ENCODE peak calls at places on chromosomes 6 and 20, in six cellular contexts. One of them, this sample, is unnamed. For H4K20me1, the result is how much of the 10 kb centered on the place peaks cover.

GRCh38 chr6:36285187-36285612 is 15.3 kb downstream of the PNPLA1 start:
- DNase-seq in hepatocyte: no peak
- DNase-seq in PC-3: no peak
- DNase-seq in SK-N-SH: peak
- DNase-seq in neural progenitor cell: peak
- DNase-seq in MM.1S: no peak
- DNase-seq in this sample: no peak

GRCh38 chr20:37179671-37180524 is 550 bp upstream of the MROH8 start:
- DNase-seq in hepatocyte: peak
- DNase-seq in neural progenitor cell: no peak
- DNase-seq in MM.1S: no peak
- DNase-seq in SK-N-SH: no peak
- DNase-seq in PC-3: peak
- DNase-seq in this sample: peak

GRCh38 chr6:50791900-50792508 is 26.7 kb upstream of the TFAP2B start:
- DNase-seq in neural progenitor cell: peak
- DNase-seq in PC-3: peak
- DNase-seq in hepatocyte: peak
- DNase-seq in SK-N-SH: peak
- DNase-seq in MM.1S: peak
- DNase-seq in this sample: peak

GRCh38 chr20:47667531-47668312 is 117.6 kb downstream of the SULF2 start:
- DNase-seq in SK-N-SH: no peak
- DNase-seq in PC-3: no peak
- DNase-seq in MM.1S: no peak
- DNase-seq in neural progenitor cell: no peak
- DNase-seq in hepatocyte: no peak
- DNase-seq in this sample: no peak

GRCh38 chr6:5238336-5238735 is 22.4 kb downstream of the LYRM4 start:
- DNase-seq in SK-N-SH: no peak
- DNase-seq in neural progenitor cell: no peak
- DNase-seq in hepatocyte: no peak
- DNase-seq in PC-3: no peak
- DNase-seq in MM.1S: no peak
- DNase-seq in this sample: no peak

GRCh38 chr6:15382089-15382488 is 136.2 kb downstream of the JARID2 start:
- DNase-seq in SK-N-SH: no peak
- DNase-seq in neural progenitor cell: no peak
- DNase-seq in MM.1S: no peak
- DNase-seq in PC-3: no peak
- DNase-seq in hepatocyte: no peak
- DNase-seq in this sample: no peak

GRCh38 chr6:108750801-108751200 is 97.4 kb upstream of the ARMC2 start:
- DNase-seq in hepatocyte: no peak
- DNase-seq in SK-N-SH: no peak
- DNase-seq in PC-3: peak
- DNase-seq in MM.1S: no peak
- DNase-seq in neural progenitor cell: no peak
- DNase-seq in this sample: no peak

GRCh38 chr20:25487975-25488374 is 80.5 kb downstream of the GINS1 start:
- DNase-seq in hepatocyte: no peak
- DNase-seq in neural progenitor cell: no peak
- DNase-seq in MM.1S: no peak
- DNase-seq in SK-N-SH: no peak
- DNase-seq in PC-3: no peak
- DNase-seq in this sample: no peak

GRCh38 chr20:21521596-21522478 is 8.0 kb upstream of the NKX2-2 start:
- DNase-seq in MM.1S: no peak
- DNase-seq in hepatocyte: no peak
- DNase-seq in neural progenitor cell: peak
- DNase-seq in SK-N-SH: peak
- DNase-seq in PC-3: no peak
- DNase-seq in this sample: no peak

GRCh38 chr20:59955131-59955796 is 3.0 kb upstream of the CDH26 start:
- DNase-seq in neural progenitor cell: peak
- DNase-seq in SK-N-SH: no peak
- DNase-seq in PC-3: peak
- DNase-seq in hepatocyte: peak
- DNase-seq in MM.1S: peak
- DNase-seq in this sample: peak

GRCh38 chr6:43790031-43790430 is 20.0 kb downstream of the VEGFA start:
- DNase-seq in MM.1S: no peak
- DNase-seq in hepatocyte: peak
- DNase-seq in SK-N-SH: no peak
- DNase-seq in neural progenitor cell: no peak
- DNase-seq in PC-3: no peak
- DNase-seq in this sample: no peak

GRCh38 chr6:78909391-78909790 is 42.0 kb downstream of the IRAK1BP1 start:
- DNase-seq in SK-N-SH: no peak
- DNase-seq in MM.1S: peak
- DNase-seq in hepatocyte: peak
- DNase-seq in PC-3: no peak
- DNase-seq in neural progenitor cell: no peak
- DNase-seq in this sample: peak

GRCh38 chr6:155142902-155143609 is 120.8 kb upstream of the CLDN20 start:
- DNase-seq in MM.1S: no peak
- DNase-seq in PC-3: no peak
- DNase-seq in hepatocyte: no peak
- DNase-seq in SK-N-SH: no peak
- DNase-seq in neural progenitor cell: no peak
- DNase-seq in this sample: no peak

GRCh38 chr6:155141512-155141911 is 122.3 kb upstream of the CLDN20 start:
- DNase-seq in PC-3: no peak
- DNase-seq in MM.1S: no peak
- DNase-seq in neural progenitor cell: no peak
- DNase-seq in hepatocyte: no peak
- DNase-seq in SK-N-SH: no peak
- DNase-seq in this sample: no peak

GRCh38 chr6:155141002-155141401 is 122.8 kb upstream of the CLDN20 start:
- DNase-seq in neural progenitor cell: no peak
- DNase-seq in hepatocyte: no peak
- DNase-seq in PC-3: no peak
- DNase-seq in SK-N-SH: no peak
- DNase-seq in MM.1S: no peak
- DNase-seq in this sample: no peak

GRCh38 chr6:155143610-155144106 is 120.2 kb upstream of the CLDN20 start:
- DNase-seq in hepatocyte: no peak
- DNase-seq in neural progenitor cell: peak
- DNase-seq in MM.1S: no peak
- DNase-seq in SK-N-SH: no peak
- DNase-seq in PC-3: no peak
- DNase-seq in this sample: no peak

DNA sequence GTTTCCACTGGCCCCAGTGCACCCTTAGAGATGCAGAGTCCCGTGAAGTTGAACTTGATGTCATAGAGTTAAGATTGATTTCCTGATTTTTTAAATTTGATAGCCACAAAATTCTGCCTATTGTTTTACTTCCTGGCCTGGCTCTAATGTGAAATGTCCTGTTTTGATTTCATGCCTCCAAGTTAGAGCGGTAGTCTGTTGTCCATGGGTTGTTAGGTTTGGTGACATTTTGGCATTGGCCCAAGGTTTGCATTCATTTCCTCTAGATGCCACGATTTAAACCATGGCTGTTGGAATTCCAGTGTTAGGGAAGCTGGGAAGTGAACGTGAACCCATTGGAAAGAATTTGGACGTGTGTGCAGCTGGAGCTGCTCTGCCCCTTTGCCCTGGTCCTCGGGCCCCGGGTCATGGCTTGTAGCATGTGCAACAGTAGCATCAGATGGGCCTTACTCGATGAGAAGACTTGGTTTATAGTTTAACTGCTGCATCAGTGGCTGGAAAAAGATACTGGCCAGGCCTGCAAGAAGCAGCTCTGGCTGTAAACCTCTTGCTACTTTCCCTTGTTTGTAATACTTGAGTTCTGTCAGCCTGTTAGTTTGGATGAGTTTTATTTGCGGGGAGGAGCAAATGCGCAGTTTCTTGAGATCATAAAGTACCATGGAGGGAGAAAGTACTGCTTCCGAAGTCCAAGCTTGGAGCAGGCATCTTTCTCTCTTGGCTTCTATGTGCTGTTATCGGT is 121.5 kb upstream of the CLDN20 start:
- DNase-seq in SK-N-SH: no peak
- DNase-seq in PC-3: no peak
- DNase-seq in neural progenitor cell: no peak
- DNase-seq in hepatocyte: no peak
- DNase-seq in MM.1S: no peak
- DNase-seq in this sample: no peak
- TF ChIP-seq CTCF in SK-N-SH: no peak
- TF ChIP-seq CTCF in PC-3: no peak
- TF ChIP-seq CTCF in neural progenitor cell: no peak
- TF ChIP-seq CTCF in hepatocyte: no peak
- TF ChIP-seq CTCF in MM.1S: no peak
- TF ChIP-seq CTCF in this sample: no peak

GRCh38 chr6:89464295-89464694 is 31.3 kb downstream of the ANKRD6 start:
- DNase-seq in PC-3: no peak
- DNase-seq in hepatocyte: no peak
- DNase-seq in SK-N-SH: no peak
- DNase-seq in neural progenitor cell: no peak
- DNase-seq in MM.1S: no peak
- DNase-seq in this sample: no peak

GRCh38 chr6:89467437-89467836 is 34.5 kb downstream of the ANKRD6 start:
- DNase-seq in MM.1S: no peak
- DNase-seq in hepatocyte: no peak
- DNase-seq in neural progenitor cell: no peak
- DNase-seq in SK-N-SH: no peak
- DNase-seq in PC-3: no peak
- DNase-seq in this sample: no peak

GRCh38 chr6:89471287-89471867 is 38.4 kb downstream of the ANKRD6 start:
- DNase-seq in hepatocyte: peak
- DNase-seq in PC-3: no peak
- DNase-seq in neural progenitor cell: no peak
- DNase-seq in MM.1S: no peak
- DNase-seq in SK-N-SH: no peak
- DNase-seq in this sample: no peak

GRCh38 chr6:89468998-89469397 is 36.0 kb downstream of the ANKRD6 start:
- DNase-seq in hepatocyte: no peak
- DNase-seq in MM.1S: no peak
- DNase-seq in SK-N-SH: no peak
- DNase-seq in PC-3: no peak
- DNase-seq in neural progenitor cell: no peak
- DNase-seq in this sample: no peak
- TF ChIP-seq EZH2phosphoT487 in hepatocyte: no peak
- TF ChIP-seq EZH2phosphoT487 in MM.1S: no peak
- TF ChIP-seq EZH2phosphoT487 in SK-N-SH: no peak
- TF ChIP-seq EZH2phosphoT487 in PC-3: no peak
- TF ChIP-seq EZH2phosphoT487 in neural progenitor cell: no peak
- TF ChIP-seq EZH2phosphoT487 in this sample: no peak

GRCh38 chr20:62028384-62028783 is 37.3 kb downstream of the TAF4 start:
- DNase-seq in PC-3: no peak
- DNase-seq in neural progenitor cell: no peak
- DNase-seq in SK-N-SH: no peak
- DNase-seq in MM.1S: no peak
- DNase-seq in hepatocyte: no peak
- DNase-seq in this sample: no peak
- H4K20me1 ChIP-seq in PC-3: under half
- H4K20me1 ChIP-seq in neural progenitor cell: half or more
- H4K20me1 ChIP-seq in SK-N-SH: half or more
- H4K20me1 ChIP-seq in MM.1S: under half
- H4K20me1 ChIP-seq in hepatocyte: half or more
- H4K20me1 ChIP-seq in this sample: under half

GRCh38 chr20:17878912-17879602 is 89.5 kb downstream of the SNX5 start:
- DNase-seq in PC-3: no peak
- DNase-seq in SK-N-SH: no peak
- DNase-seq in MM.1S: peak
- DNase-seq in neural progenitor cell: no peak
- DNase-seq in hepatocyte: no peak
- DNase-seq in this sample: peak
- TF ChIP-seq CTCF in PC-3: no peak
- TF ChIP-seq CTCF in SK-N-SH: no peak
- TF ChIP-seq CTCF in MM.1S: peak
- TF ChIP-seq CTCF in neural progenitor cell: no peak
- TF ChIP-seq CTCF in hepatocyte: no peak
- TF ChIP-seq CTCF in this sample: peak

GRCh38 chr6:81790034-81790433 is 37.6 kb upstream of the TENT5A start:
- DNase-seq in PC-3: no peak
- DNase-seq in MM.1S: no peak
- DNase-seq in SK-N-SH: no peak
- DNase-seq in hepatocyte: no peak
- DNase-seq in neural progenitor cell: peak
- DNase-seq in this sample: no peak

GRCh38 chr6:81789303-81789702 is 36.8 kb upstream of the TENT5A start:
- DNase-seq in PC-3: no peak
- DNase-seq in SK-N-SH: no peak
- DNase-seq in hepatocyte: no peak
- DNase-seq in neural progenitor cell: no peak
- DNase-seq in MM.1S: no peak
- DNase-seq in this sample: no peak

GRCh38 chr6:81786159-81786558 is 33.7 kb upstream of the TENT5A start:
- DNase-seq in PC-3: no peak
- DNase-seq in MM.1S: no peak
- DNase-seq in neural progenitor cell: no peak
- DNase-seq in SK-N-SH: no peak
- DNase-seq in hepatocyte: no peak
- DNase-seq in this sample: no peak

GRCh38 chr6:81787313-81788068 is 35.0 kb upstream of the TENT5A start:
- DNase-seq in MM.1S: no peak
- DNase-seq in neural progenitor cell: no peak
- DNase-seq in hepatocyte: no peak
- DNase-seq in SK-N-SH: no peak
- DNase-seq in PC-3: peak
- DNase-seq in this sample: no peak

DNA sequence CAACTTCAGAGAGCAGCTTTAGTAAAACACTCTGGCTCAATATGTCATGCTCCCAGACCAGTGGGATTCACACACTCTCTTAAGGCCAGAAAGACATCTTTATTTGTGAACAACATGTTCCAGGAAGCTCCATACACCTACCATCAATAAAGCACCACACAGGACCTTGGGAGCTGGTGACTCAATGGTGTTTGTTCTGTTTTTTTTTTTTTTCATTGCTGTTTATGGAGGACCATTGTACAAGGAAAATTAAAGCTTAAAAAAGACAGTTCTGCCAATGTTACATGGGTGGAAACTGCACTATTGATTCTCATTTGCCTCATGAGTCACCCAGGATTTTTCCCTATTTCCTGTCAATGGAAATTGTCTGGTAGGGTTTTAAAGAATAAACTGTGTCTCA is 36.3 kb upstream of the TENT5A start:
- DNase-seq in PC-3: no peak
- DNase-seq in MM.1S: no peak
- DNase-seq in SK-N-SH: no peak
- DNase-seq in hepatocyte: peak
- DNase-seq in neural progenitor cell: no peak
- DNase-seq in this sample: no peak
- TF ChIP-seq EZH2phosphoT487 in PC-3: no peak
- TF ChIP-seq EZH2phosphoT487 in MM.1S: no peak
- TF ChIP-seq EZH2phosphoT487 in SK-N-SH: no peak
- TF ChIP-seq EZH2phosphoT487 in hepatocyte: no peak
- TF ChIP-seq EZH2phosphoT487 in neural progenitor cell: no peak
- TF ChIP-seq EZH2phosphoT487 in this sample: no peak

GRCh38 chr6:38004908-38005307 is 185.4 kb downstream of the ZFAND3 start:
- DNase-seq in neural progenitor cell: no peak
- DNase-seq in SK-N-SH: no peak
- DNase-seq in PC-3: no peak
- DNase-seq in MM.1S: no peak
- DNase-seq in hepatocyte: no peak
- DNase-seq in this sample: no peak
- H4K20me1 ChIP-seq in neural progenitor cell: under half
- H4K20me1 ChIP-seq in SK-N-SH: under half
- H4K20me1 ChIP-seq in PC-3: under half
- H4K20me1 ChIP-seq in MM.1S: under half
- H4K20me1 ChIP-seq in hepatocyte: half or more
- H4K20me1 ChIP-seq in this sample: under half